ENCODE peak calls at places on chromosome 7, in nine cellular contexts. V is amniotic stem cell; B is body of pancreas; U is fibroblast of mammary gland; P is OCI-LY7; T is brain microvascular endothelial cell; K is activated gamma-delta T cell treated with anti-CD3 and anti-CD28 coated beads, Interleukin-2, amount 50 U/mL, for 16 hours; M is AG09319; G is activated CD4-positive, alpha-beta T cell treated with anti-CD3 and anti-CD28 coated beads, Interleukin-2, amount 10 ng/mL, durations not matched to agents 7 days and 5 days. X is an unnamed sample.

GRCh38 chr7:70446448-70447143 is 685.3 kb upstream of the GALNT17 start:
- DNase-seq in M (no peak), V (no peak), K (no peak), T (no peak), P (no peak), B (no peak), G (no peak), U (no peak), X (no peak)

GRCh38 chr7:151012921-151013347 is 11.4 kb downstream of the ATG9B start:
- DNase-seq in G (no peak), P (no peak), B (peak), M (no peak), K (no peak), U (peak), T (peak), V (no peak), X (no peak)

GRCh38 chr7:115662676-115663075 is 367.9 kb downstream of the TFEC start:
- DNase-seq in B (no peak), V (no peak), P (no peak), U (peak), M (no peak), K (no peak), G (no peak), T (no peak), X (no peak)

GRCh38 chr7:38222481-38223096 is 44.5 kb downstream of the STARD3NL start:
- DNase-seq in V (no peak), K (no peak), P (peak), M (peak), G (peak), B (no peak), T (peak), U (peak), X (no peak)

GRCh38 chr7:106062006-106062405 is 50.1 kb downstream of the SYPL1 start:
- DNase-seq in V (no peak), B (no peak), M (no peak), T (no peak), K (no peak), P (no peak), U (no peak), G (no peak), X (no peak)

GRCh38 chr7:114155106-114155765 is 236.4 kb upstream of the PPP1R3A start:
- DNase-seq in P (no peak), M (no peak), B (no peak), U (no peak), G (no peak), K (no peak), T (no peak), V (no peak), X (no peak)

GRCh38 chr7:127879436-127879835 is 151.8 kb downstream of the LRRC4 start:
- DNase-seq in T (peak), G (no peak), M (no peak), V (no peak), P (no peak), K (no peak), B (no peak), U (no peak), X (no peak)

GRCh38 chr7:30459591-30460245 is 18.9 kb downstream of the NOD1 start:
- DNase-seq in V (peak), U (peak), G (no peak), K (no peak), T (peak), B (peak), P (no peak), M (peak), X (peak)

GRCh38 chr7:145909956-145910611 is 206.5 kb upstream of the CNTNAP2 start:
- DNase-seq in T (peak), V (no peak), K (no peak), G (no peak), B (no peak), M (no peak), U (peak), P (peak), X (no peak)

GRCh38 chr7:98630149-98630548 is 13.1 kb downstream of the NPTX2 start:
- DNase-seq in G (no peak), P (no peak), K (no peak), B (no peak), T (no peak), V (no peak), M (no peak), U (no peak), X (no peak)

GRCh38 chr7:2022737-2023250 is 210.0 kb downstream of the MAD1L1 start:
- DNase-seq in M (no peak), B (no peak), P (no peak), T (no peak), U (no peak), V (no peak), K (no peak), G (no peak), X (no peak)

GRCh38 chr7:157347217-157347904 is 10.6 kb downstream of the DNAJB6 start:
- DNase-seq in M (no peak), G (no peak), V (peak), P (no peak), U (peak), T (peak), K (no peak), B (peak), X (no peak)

GRCh38 chr7:82762880-82763279 is 319.3 kb upstream of the CACNA2D1 start:
- DNase-seq in V (no peak), G (no peak), U (no peak), T (no peak), M (no peak), K (no peak), B (no peak), P (no peak), X (no peak)

GRCh38 chr7:137337902-137338301 is 5.6 kb downstream of the PTN start:
- DNase-seq in B (no peak), P (no peak), G (no peak), M (no peak), U (no peak), K (no peak), V (no peak), T (no peak), X (no peak)

GRCh38 chr7:53087274-53087673 is 51.8 kb downstream of the POM121L12 start:
- DNase-seq in V (no peak), M (no peak), T (no peak), B (no peak), K (no peak), P (no peak), U (no peak), G (no peak), X (no peak)

GRCh38 chr7:40199076-40199802 is 64.4 kb downstream of the SUGCT start:
- DNase-seq in U (peak), K (no peak), M (peak), T (peak), V (peak), P (peak), B (no peak), G (no peak), X (no peak)

GRCh38 chr7:19224951-19225350 is 79.7 kb upstream of the FERD3L start:
- DNase-seq in P (no peak), G (no peak), M (no peak), K (no peak), U (no peak), V (no peak), B (no peak), T (no peak), X (no peak)

GRCh38 chr7:52311886-52312285 is 723.5 kb upstream of the POM121L12 start:
- DNase-seq in G (no peak), M (no peak), B (no peak), V (no peak), U (no peak), K (no peak), P (no peak), T (no peak), X (no peak)

GRCh38 chr7:102215706-102216105 is 71.0 kb upstream of the SH2B2 start:
- DNase-seq in K (no peak), M (no peak), G (no peak), B (no peak), U (no peak), V (no peak), T (no peak), P (no peak), X (no peak)

GRCh38 chr7:95886501-95887090 is 114.2 kb downstream of the DYNC1I1 start:
- DNase-seq in G (no peak), K (no peak), P (no peak), V (no peak), B (no peak), T (peak), U (peak), M (no peak), X (no peak)

GRCh38 chr7:39894904-39895303 is 55.2 kb upstream of the CDK13 start:
- DNase-seq in B (no peak), V (no peak), U (no peak), G (no peak), P (no peak), M (no peak), T (no peak), K (no peak), X (no peak)

X was measured in left colon.